ENCODE peak calls at places on chromosomes 16 and 17, in ten cellular contexts. A, N, R, D, I, P, U, B, T and M are unnamed samples.
A peak's percentile ranks its signal among the peaks of the same experiment; 100 is the strongest.

GRCh38 chr16:30541502-30542329 is 7.1 kb upstream of the ZNF747 start:
- DNase-seq in A (no peak), N (no peak), R (no peak), D (no peak), I (no peak), P (no peak), U (no peak), B (no peak), T (no peak), M (no peak)

GRCh38 chr17:64538508-64539120 is 31.8 kb downstream of the CEP95 start:
- DNase-seq in A (no peak), N (no peak), R (no peak), D (no peak), I (no peak), P (no peak), U (no peak), B (no peak), T (no peak), M (no peak)

GRCh38 chr16:82671743-82672142 is 45.0 kb downstream of the CDH13 start:
- DNase-seq in A (peak; percentile 30), N (no peak), R (no peak), D (peak; percentile 13), I (no peak), P (peak; percentile 54), U (no peak), B (peak; percentile 10), T (no peak), M (no peak)

GRCh38 chr17:6710317-6710716 is 2.9 kb downstream of the SLC13A5 start:
- DNase-seq in A (no peak), N (no peak), R (no peak), D (no peak), I (no peak), P (no peak), U (no peak), B (no peak), T (no peak), M (no peak)

GRCh38 chr16:84825896-84826557 is 6.2 kb downstream of the CRISPLD2 start:
- DNase-seq in A (no peak), N (no peak), R (no peak), D (no peak), I (no peak), P (no peak), U (no peak), B (no peak), T (no peak), M (no peak)

GRCh38 chr17:82791532-82791931 is 39.7 kb downstream of the TBCD start:
- DNase-seq in A (no peak), N (no peak), R (peak; percentile 28), D (no peak), I (no peak), P (no peak), U (no peak), B (no peak), T (no peak), M (no peak)

GRCh38 chr16:8375208-8375607 is 215.1 kb downstream of the TMEM114 start:
- DNase-seq in A (no peak), N (no peak), R (no peak), D (no peak), I (no peak), P (no peak), U (no peak), B (no peak), T (no peak), M (no peak)

GRCh38 chr17:43791589-43791988 is 11.4 kb downstream of the CFAP97D1 start:
- DNase-seq in A (no peak), N (no peak), R (no peak), D (no peak), I (peak; percentile 82), P (no peak), U (no peak), B (no peak), T (no peak), M (peak; percentile 24)

GRCh38 chr16:78995441-78995840 is 605.1 kb downstream of the MAF start:
- DNase-seq in A (no peak), N (no peak), R (no peak), D (no peak), I (no peak), P (no peak), U (no peak), B (no peak), T (no peak), M (no peak)

GRCh38 chr17:66373944-66374817 is 71.8 kb downstream of the PRKCA start:
- DNase-seq in A (peak; percentile 59), N (no peak), R (no peak), D (peak; percentile 67), I (no peak), P (peak; percentile 58), U (peak; percentile 26), B (peak; percentile 34), T (no peak), M (peak; percentile 23)

GRCh38 chr17:81682565-81683207 is 911 bp downstream of the ARL16 start:
- DNase-seq in A (no peak), N (no peak), R (no peak), D (no peak), I (no peak), P (no peak), U (no peak), B (no peak), T (no peak), M (no peak)

GRCh38 chr17:50026046-50026675 is 29.7 kb upstream of the ITGA3 start:
- DNase-seq in A (no peak), N (no peak), R (no peak), D (no peak), I (no peak), P (no peak), U (no peak), B (no peak), T (no peak), M (no peak)

GRCh38 chr16:56930516-56931252 is 1.3 kb upstream of the HERPUD1 start:
- DNase-seq in A (no peak), N (no peak), R (no peak), D (no peak), I (no peak), P (no peak), U (no peak), B (no peak), T (no peak), M (no peak)

GRCh38 chr17:43714338-43715149 is 44.0 kb downstream of the SOST start:
- DNase-seq in A (no peak), N (no peak), R (no peak), D (no peak), I (no peak), P (no peak), U (no peak), B (no peak), T (no peak), M (no peak)

GRCh38 chr17:82077617-82078358 is 12.2 kb upstream of the DUS1L start:
- DNase-seq in A (no peak), N (no peak), R (no peak), D (no peak), I (no peak), P (no peak), U (no peak), B (no peak), T (no peak), M (no peak)